ENCODE peak calls at places on chromosomes 13 and 19, in six cellular contexts. U is K562, P is HepG2, O is WTC11, L is H1, K is GM12878. E is an unnamed sample.

GRCh38 chr13:30065181-30065580 is 214.8 kb upstream of the UBL3 start:
- DNase-seq in U (no peak), P (no peak), O (no peak), L (no peak), K (no peak), E (no peak)

GRCh38 chr13:91398413-91399188 is at the start of gene GPC5:
- DNase-seq in U (peak), P (peak), O (peak), L (peak), K (no peak), E (peak)

GRCh38 chr13:71699342-71699741 is 167.7 kb downstream of the DACH1 start:
- DNase-seq in U (no peak), P (no peak), O (no peak), L (no peak), K (no peak), E (no peak)

GRCh38 chr19:11641241-11641640 is 44.0 kb downstream of the ZNF627 start:
- DNase-seq in U (no peak), P (no peak), O (no peak), L (no peak), K (no peak), E (no peak)

GRCh38 chr19:45200614-45201013 is 22.0 kb downstream of the BLOC1S3 start:
- DNase-seq in U (no peak), P (peak), O (peak), L (peak), K (no peak), E (no peak)

GRCh38 chr19:19137556-19138109 is 645 bp downstream of the TMEM161A start:
- DNase-seq in U (peak), P (no peak), O (no peak), L (no peak), K (no peak), E (no peak)

GRCh38 chr19:14361824-14362223 is 19.4 kb upstream of the ADGRE5 start:
- DNase-seq in U (peak), P (no peak), O (peak), L (peak), K (no peak), E (no peak)

GRCh38 chr19:38735257-38735686 is 9.0 kb downstream of the CAPN12 start:
- DNase-seq in U (peak), P (no peak), O (peak), L (peak), K (no peak), E (no peak)

GRCh38 chr13:109494955-109495354 is 291.4 kb downstream of the IRS2 start:
- DNase-seq in U (no peak), P (no peak), O (no peak), L (no peak), K (no peak), E (no peak)

GRCh38 chr13:25980255-25980654 is 71.6 kb downstream of the SHISA2 start:
- DNase-seq in U (no peak), P (peak), O (peak), L (no peak), K (no peak), E (peak)

GRCh38 chr19:33292595-33293254 is 9.6 kb downstream of the CEBPA start:
- DNase-seq in U (no peak), P (no peak), O (no peak), L (no peak), K (no peak), E (no peak)

GRCh38 chr13:48942131-48942530 is 33.6 kb upstream of the FNDC3A start:
- DNase-seq in U (peak), P (no peak), O (no peak), L (no peak), K (no peak), E (no peak)

GRCh38 chr13:46621133-46621532 is 68.2 kb downstream of the LRCH1 start:
- DNase-seq in U (no peak), P (no peak), O (no peak), L (no peak), K (no peak), E (no peak)

GRCh38 chr13:44231786-44232516 is 141.7 kb upstream of the SERP2 start:
- DNase-seq in U (no peak), P (peak), O (peak), L (peak), K (no peak), E (peak)

GRCh38 chr13:113625965-113626661 is 31.9 kb downstream of the ATP4B start:
- DNase-seq in U (no peak), P (no peak), O (no peak), L (no peak), K (no peak), E (no peak)

GRCh38 chr13:31119966-31120733 is 41.6 kb downstream of the HSPH1 start:
- DNase-seq in U (no peak), P (no peak), O (no peak), L (peak), K (no peak), E (no peak)

GRCh38 chr13:25231537-25231936 is 55.8 kb downstream of the MTMR6 start:
- DNase-seq in U (no peak), P (no peak), O (no peak), L (no peak), K (no peak), E (no peak)

GRCh38 chr19:7830272-7830771 is 304 bp downstream of the EVI5L start:
- DNase-seq in U (no peak), P (no peak), O (no peak), L (no peak), K (no peak), E (no peak)

GRCh38 chr13:93819331-93819730 is 592.7 kb downstream of the GPC6 start:
- DNase-seq in U (no peak), P (no peak), O (no peak), L (no peak), K (no peak), E (no peak)

GRCh38 chr19:18895828-18896341 is at the start of gene CERS1:
- DNase-seq in U (peak), P (no peak), O (peak), L (peak), K (no peak), E (no peak)

GRCh38 chr13:95787356-95788099 is 110.6 kb downstream of the DNAJC3 start:
- DNase-seq in U (no peak), P (no peak), O (no peak), L (no peak), K (no peak), E (no peak)

GRCh38 chr13:95781016-95781415 is 104.1 kb downstream of the DNAJC3 start:
- DNase-seq in U (no peak), P (no peak), O (no peak), L (no peak), K (no peak), E (no peak)

GRCh38 chr13:95784891-95785290 is 108.0 kb downstream of the DNAJC3 start:
- DNase-seq in U (no peak), P (no peak), O (no peak), L (no peak), K (no peak), E (no peak)

GRCh38 chr13:95783747-95784146 is 106.8 kb downstream of the DNAJC3 start:
- DNase-seq in U (no peak), P (no peak), O (peak), L (no peak), K (no peak), E (no peak)

DNA sequence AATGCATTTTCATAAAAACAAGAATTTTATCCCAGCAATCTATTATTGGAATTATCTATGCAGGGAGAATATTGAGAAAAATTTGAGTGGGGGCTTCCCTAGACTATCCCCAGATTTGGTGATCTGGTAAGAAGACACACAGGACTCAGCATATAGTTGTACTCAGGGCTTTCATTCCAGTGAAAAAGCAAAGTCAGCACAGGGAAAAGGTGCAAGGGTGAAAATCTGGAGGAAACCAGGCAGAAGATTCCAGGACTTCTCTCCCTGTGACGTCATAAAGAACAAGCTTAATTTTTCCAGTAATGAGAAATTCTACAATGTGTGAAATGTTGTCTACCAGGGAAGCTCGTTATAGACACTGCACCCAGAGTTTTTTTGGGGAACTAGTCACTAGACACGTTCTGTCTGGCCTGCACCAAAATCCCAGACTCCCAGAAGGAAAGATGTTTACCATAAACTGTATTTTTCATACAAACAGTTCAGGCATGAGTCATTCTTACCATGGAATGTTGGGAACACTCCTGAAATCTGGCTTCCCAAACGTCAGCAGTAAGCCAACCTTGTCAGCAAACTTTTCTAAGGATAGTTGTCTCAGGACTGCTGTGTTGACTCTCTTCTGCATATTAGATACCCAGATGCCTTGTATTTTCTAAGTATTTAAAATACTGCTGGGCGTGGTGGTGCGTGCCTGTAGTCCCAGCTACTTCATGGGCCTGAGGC is 107.4 kb downstream of the DNAJC3 start:
- DNase-seq in U (no peak), P (peak), O (no peak), L (no peak), K (no peak), E (no peak)
- TF ChIP-seq ATF3 in U (no peak), P (no peak), O (no peak), L (no peak), K (no peak), E (no peak)

GRCh38 chr19:21023901-21024300 is 3.4 kb downstream of the ZNF430 start:
- DNase-seq in U (no peak), P (no peak), O (no peak), L (no peak), K (no peak), E (no peak)
- TF ChIP-seq ATF3 in U (no peak), P (no peak), O (no peak), L (no peak), K (no peak), E (no peak)

DNA sequence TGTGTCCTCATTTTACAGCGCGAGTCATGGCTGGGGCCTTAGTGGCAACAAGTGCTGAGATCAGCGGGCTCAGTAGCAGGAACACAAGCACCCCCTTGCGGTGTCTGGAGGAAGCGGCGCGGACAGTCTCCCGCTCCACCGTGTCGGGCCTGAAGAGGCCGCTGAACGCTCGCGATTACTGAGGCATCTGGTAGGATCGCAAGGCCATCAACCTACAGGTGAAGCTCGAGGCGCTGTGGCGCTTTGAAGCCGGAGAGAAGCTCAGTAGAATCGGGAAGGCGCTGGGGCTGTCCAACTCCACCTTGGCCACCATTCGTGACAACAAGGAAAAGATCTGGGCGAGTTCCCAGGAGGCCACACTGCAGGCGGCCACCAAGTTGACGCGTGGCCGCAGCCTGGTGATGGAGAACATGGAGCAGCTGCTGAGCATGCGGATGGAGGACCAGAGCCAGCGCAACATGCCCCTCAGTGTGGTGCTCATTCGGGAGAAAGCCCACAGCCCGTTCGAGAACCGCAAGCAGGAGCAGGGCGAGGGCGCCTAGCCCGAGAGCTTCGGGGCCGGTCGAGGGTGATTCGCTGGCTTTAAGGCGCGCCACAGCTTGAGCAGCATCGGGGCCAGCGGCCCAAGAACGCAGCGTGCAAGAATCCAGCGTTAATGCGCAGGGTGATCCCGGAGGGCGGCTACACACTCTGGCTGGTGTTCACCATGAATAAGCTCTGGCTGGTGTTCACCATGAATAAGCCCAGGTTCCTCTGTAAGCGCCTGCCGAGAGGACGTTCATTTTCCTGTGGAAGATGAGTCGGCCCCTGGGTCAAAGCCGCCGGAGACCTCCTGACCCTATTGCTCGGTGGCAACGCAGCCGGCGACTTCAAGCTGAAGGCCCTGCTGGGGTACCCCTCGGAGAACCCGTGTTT is 8.3 kb upstream of the MZF1 start:
- DNase-seq in U (peak), P (peak), O (peak), L (peak), K (no peak), E (peak)
- TF ChIP-seq ATF3 in U (peak), P (no peak), O (no peak), L (peak), K (no peak), E (no peak)

DNA sequence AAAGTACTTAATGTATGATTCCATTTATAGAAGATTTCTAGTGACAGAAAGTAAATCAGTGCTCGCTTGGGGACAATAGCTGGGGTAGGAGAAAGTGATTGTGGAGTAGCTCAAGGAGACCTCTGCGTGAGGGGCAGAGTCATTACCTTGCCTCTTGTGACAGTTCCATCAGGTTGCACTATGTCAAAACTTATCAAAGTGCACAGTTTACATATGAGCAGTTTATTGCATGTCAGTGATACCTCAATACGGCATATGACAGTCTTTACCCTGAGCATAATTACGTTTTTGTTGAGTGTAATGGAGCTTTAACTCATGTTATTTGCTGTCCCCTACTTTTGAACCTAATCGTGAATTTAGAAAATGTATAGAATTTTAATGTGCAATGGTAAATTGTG is 15.0 kb downstream of the ARHGEF7 start:
- DNase-seq in U (no peak), P (no peak), O (no peak), L (no peak), K (no peak), E (no peak)
- TF ChIP-seq ATF3 in U (no peak), P (no peak), O (no peak), L (no peak), K (no peak), E (no peak)